ENCODE peak calls at places on chromosome 19, in four cellular contexts. V is myocyte, I is NCI-H82, Y is NCI-H1092 treated with DMSO at 0.1 percent for 48 hours. L is an unnamed sample.

GRCh38 chr19:48737360-48737998 is 2.9 kb downstream of the RASIP1 start:
- DNase-seq in V (no peak), I (peak), Y (no peak), L (no peak)

GRCh38 chr19:12202250-12202649 is 39.4 kb downstream of the ZNF136 start:
- DNase-seq in V (no peak), I (peak), Y (peak), L (peak)

GRCh38 chr19:50414850-50415660 is 3.7 kb upstream of the SPIB start:
- DNase-seq in V (no peak), I (peak), Y (no peak), L (no peak)

GRCh38 chr19:7655581-7655980 is 13.3 kb upstream of the RETN start:
- DNase-seq in V (no peak), I (no peak), Y (no peak), L (no peak)

GRCh38 chr19:45153339-45154063 is 7.3 kb downstream of the NKPD1 start:
- DNase-seq in V (no peak), I (peak), Y (no peak), L (peak)

GRCh38 chr19:47228937-47229673 is 1.9 kb downstream of the BBC3 start:
- DNase-seq in V (peak), I (peak), Y (no peak), L (no peak)

GRCh38 chr19:44585371-44586141 is 27.8 kb upstream of the IGSF23 start:
- DNase-seq in V (peak), I (no peak), Y (no peak), L (no peak)

GRCh38 chr19:47423203-47423882 is 4.0 kb upstream of the MEIS3 start:
- DNase-seq in V (no peak), I (peak), Y (no peak), L (no peak)

GRCh38 chr19:4369888-4370260 is 26.5 kb downstream of the MPND start:
- DNase-seq in V (peak), I (no peak), Y (no peak), L (no peak)

GRCh38 chr19:33373701-33374405 is at the start of gene CEBPG:
- DNase-seq in V (peak), I (peak), Y (peak), L (peak)